ENCODE peak calls at places on chromosomes 6 and 20, in four cellular contexts. J, F, Y and H are unnamed samples.

GRCh38 chr6:124010574-124010973 is 206.9 kb downstream of the NKAIN2 start:
- DNase-seq in J (no peak), F (no peak), Y (no peak), H (no peak)

GRCh38 chr6:162973141-162973872 is 245.5 kb downstream of the PACRG start:
- DNase-seq in J (no peak), F (no peak), Y (no peak), H (no peak)

GRCh38 chr6:53593001-53593488 is 48.1 kb upstream of the GCLC start:
- DNase-seq in J (no peak), F (no peak), Y (no peak), H (no peak)

GRCh38 chr6:35906499-35906846 is 14.4 kb downstream of the SRPK1 start:
- DNase-seq in J (no peak), F (peak), Y (no peak), H (no peak)

GRCh38 chr20:8912731-8913130 is 156.2 kb upstream of the PLCB4 start:
- DNase-seq in J (no peak), F (no peak), Y (no peak), H (no peak)

GRCh38 chr20:2762578-2763131 is 37.8 kb downstream of the CPXM1 start:
- DNase-seq in J (no peak), F (no peak), Y (no peak), H (no peak)

GRCh38 chr6:144138542-144138941 is 11.8 kb upstream of the STX11 start:
- DNase-seq in J (no peak), F (no peak), Y (no peak), H (no peak)

GRCh38 chr20:35618372-35619131 is 2.9 kb downstream of the SPAG4 start:
- DNase-seq in J (no peak), F (peak), Y (no peak), H (no peak)

GRCh38 chr6:21679761-21680265 is 86.3 kb downstream of the SOX4 start:
- DNase-seq in J (no peak), F (no peak), Y (no peak), H (no peak)

GRCh38 chr6:54043360-54043759 is 67.9 kb upstream of the MLIP start:
- DNase-seq in J (no peak), F (no peak), Y (no peak), H (no peak)

GRCh38 chr20:20259534-20259933 is 108.4 kb upstream of the INSM1 start:
- DNase-seq in J (no peak), F (no peak), Y (no peak), H (no peak)

GRCh38 chr6:133341607-133342158 is 100.5 kb downstream of the EYA4 start:
- DNase-seq in J (no peak), F (peak), Y (no peak), H (no peak)

GRCh38 chr20:38184098-38184497 is 19.0 kb upstream of the TGM2 start:
- DNase-seq in J (no peak), F (peak), Y (no peak), H (no peak)

GRCh38 chr6:21987501-21987957 is 309.3 kb downstream of the PRL start:
- DNase-seq in J (no peak), F (peak), Y (no peak), H (no peak)

GRCh38 chr20:60962367-60963045 is 289.6 kb upstream of the CDH4 start:
- DNase-seq in J (no peak), F (no peak), Y (no peak), H (no peak)

GRCh38 chr6:16136086-16136485 is 7.2 kb downstream of the MYLIP start:
- DNase-seq in J (no peak), F (no peak), Y (peak), H (no peak)

GRCh38 chr6:160975111-160975510 is 16.5 kb upstream of the MAP3K4 start:
- DNase-seq in J (no peak), F (no peak), Y (no peak), H (no peak)

GRCh38 chr6:169320013-169320412 is 66.4 kb upstream of the THBS2 start:
- DNase-seq in J (no peak), F (no peak), Y (no peak), H (no peak)

GRCh38 chr6:148624025-148624424 is 122.8 kb upstream of the UST start:
- DNase-seq in J (no peak), F (no peak), Y (no peak), H (no peak)

GRCh38 chr20:63567382-63568169 is 6.5 kb downstream of the HELZ2 start:
- DNase-seq in J (peak), F (no peak), Y (no peak), H (peak)

GRCh38 chr20:44861547-44862006 is 23.9 kb upstream of the YWHAB start:
- DNase-seq in J (no peak), F (peak), Y (no peak), H (no peak)

GRCh38 chr6:147382945-147383554 is 125.4 kb upstream of the SAMD5 start:
- DNase-seq in J (no peak), F (peak), Y (no peak), H (no peak)

GRCh38 chr6:42049116-42049809 is 1.1 kb upstream of the TAF8 start:
- DNase-seq in J (no peak), F (no peak), Y (no peak), H (no peak)

GRCh38 chr20:49392745-49393144 is 89.7 kb downstream of the KCNB1 start:
- DNase-seq in J (no peak), F (no peak), Y (no peak), H (no peak)

GRCh38 chr6:12151433-12151820 is 138.7 kb upstream of the EDN1 start:
- DNase-seq in J (no peak), F (no peak), Y (no peak), H (no peak)

GRCh38 chr6:166106076-166106686 is 61.5 kb downstream of the TBXT start:
- DNase-seq in J (no peak), F (peak), Y (peak), H (peak)

GRCh38 chr20:21395666-21396044 is 1.7 kb downstream of the NKX2-4 start:
- DNase-seq in J (no peak), F (no peak), Y (peak), H (no peak)

GRCh38 chr6:3349388-3350251 is 90.9 kb downstream of the PSMG4 start:
- DNase-seq in J (no peak), F (no peak), Y (no peak), H (no peak)

GRCh38 chr6:135902756-135903331 is 51.3 kb downstream of the PDE7B start:
- DNase-seq in J (no peak), F (peak), Y (no peak), H (no peak)

GRCh38 chr6:107668826-107669474 is 155.2 kb downstream of the SCML4 start:
- DNase-seq in J (no peak), F (no peak), Y (no peak), H (no peak)

GRCh38 chr6:75884822-75885221 is 135.8 kb downstream of the MYO6 start:
- DNase-seq in J (no peak), F (no peak), Y (no peak), H (no peak)

GRCh38 chr6:111777357-111777756 is 95.9 kb downstream of the FYN start:
- DNase-seq in J (no peak), F (no peak), Y (no peak), H (no peak)

GRCh38 chr6:81171991-81172740 is 580.3 kb downstream of the TENT5A start:
- DNase-seq in J (no peak), F (peak), Y (no peak), H (no peak)